ENCODE peak calls at places on chromosomes 4 and X, in five cellular contexts. One of them, this sample, is unnamed.
A peak's percentile ranks its signal among the peaks of the same experiment; 100 is the strongest.

GRCh38 chr4:53591372-53591892 is at the start of gene LNX1:
- DNase-seq in memory B cell: no peak
- DNase-seq in activated CD4-positive, CD25-positive, alpha-beta regulatory T cell: no peak
- DNase-seq in tibial nerve: no peak
- DNase-seq in lung: peak; percentile 84
- DNase-seq in this sample: no peak

GRCh38 chr4:119690871-119691270 is 62.3 kb upstream of the PDE5A start:
- DNase-seq in lung: no peak
- DNase-seq in memory B cell: no peak
- DNase-seq in activated CD4-positive, CD25-positive, alpha-beta regulatory T cell: no peak
- DNase-seq in tibial nerve: no peak
- DNase-seq in this sample: no peak

GRCh38 chrX:24093746-24094145 is 39.0 kb downstream of the EIF2S3 start:
- DNase-seq in memory B cell: no peak
- DNase-seq in lung: no peak
- DNase-seq in tibial nerve: no peak
- DNase-seq in activated CD4-positive, CD25-positive, alpha-beta regulatory T cell: no peak
- DNase-seq in this sample: no peak

GRCh38 chr4:7410470-7410869 is 24.3 kb downstream of the PSAPL1 start:
- DNase-seq in activated CD4-positive, CD25-positive, alpha-beta regulatory T cell: no peak
- DNase-seq in memory B cell: no peak
- DNase-seq in lung: no peak
- DNase-seq in tibial nerve: no peak
- DNase-seq in this sample: no peak

GRCh38 chr4:121156822-121157769 is 7.0 kb downstream of the TNIP3 start:
- DNase-seq in memory B cell: no peak
- DNase-seq in activated CD4-positive, CD25-positive, alpha-beta regulatory T cell: peak; percentile 6
- DNase-seq in tibial nerve: peak; percentile 31
- DNase-seq in lung: peak; percentile 68
- DNase-seq in this sample: no peak

GRCh38 chrX:65635371-65635770 is 32.1 kb upstream of the MSN start:
- DNase-seq in tibial nerve: peak; percentile 6
- DNase-seq in lung: no peak
- DNase-seq in memory B cell: no peak
- DNase-seq in activated CD4-positive, CD25-positive, alpha-beta regulatory T cell: no peak
- DNase-seq in this sample: no peak

GRCh38 chr4:159764343-159764952 is 661.6 kb downstream of the RAPGEF2 start:
- DNase-seq in lung: no peak
- DNase-seq in tibial nerve: peak; percentile 33
- DNase-seq in memory B cell: no peak
- DNase-seq in activated CD4-positive, CD25-positive, alpha-beta regulatory T cell: no peak
- DNase-seq in this sample: no peak

GRCh38 chr4:105677689-105678088 is 30.8 kb downstream of the INTS12 start:
- DNase-seq in tibial nerve: no peak
- DNase-seq in lung: no peak
- DNase-seq in memory B cell: no peak
- DNase-seq in activated CD4-positive, CD25-positive, alpha-beta regulatory T cell: no peak
- DNase-seq in this sample: no peak

This sample was measured in NCI-H187.